ENCODE peak calls at places on chromosome 14, in six cellular contexts. One of them, this sample, is unnamed.

GRCh38 chr14:53452005-53452678 is 299.0 kb upstream of the DDHD1 start:
- DNase-seq in activated T-helper 1 cell treated with Interleukin-2 at 50 U/mL for 16 hours: no peak
- DNase-seq in stimulated activated CD8-positive, alpha-beta memory T cell treated with anti-CD3 and anti-CD28 coated beads, Interleukin-15, amount 100 ng/mL, for 1 hour: no peak
- DNase-seq in T-helper 1 cell: no peak
- DNase-seq in Peyer's patch: no peak
- DNase-seq in NCI-H748 treated with DMSO at 0.1 percent for 48 hours: no peak
- DNase-seq in this sample: no peak

GRCh38 chr14:34971801-34972200 is 11.0 kb upstream of the SRP54 start:
- DNase-seq in activated T-helper 1 cell treated with Interleukin-2 at 50 U/mL for 16 hours: no peak
- DNase-seq in T-helper 1 cell: no peak
- DNase-seq in NCI-H748 treated with DMSO at 0.1 percent for 48 hours: no peak
- DNase-seq in stimulated activated CD8-positive, alpha-beta memory T cell treated with anti-CD3 and anti-CD28 coated beads, Interleukin-15, amount 100 ng/mL, for 1 hour: no peak
- DNase-seq in Peyer's patch: no peak
- DNase-seq in this sample: no peak

GRCh38 chr14:74611672-74612345 is at the start of gene LTBP2:
- DNase-seq in T-helper 1 cell: peak; percentile 10
- DNase-seq in NCI-H748 treated with DMSO at 0.1 percent for 48 hours: no peak
- DNase-seq in Peyer's patch: no peak
- DNase-seq in activated T-helper 1 cell treated with Interleukin-2 at 50 U/mL for 16 hours: no peak
- DNase-seq in stimulated activated CD8-positive, alpha-beta memory T cell treated with anti-CD3 and anti-CD28 coated beads, Interleukin-15, amount 100 ng/mL, for 1 hour: no peak
- DNase-seq in this sample: no peak

GRCh38 chr14:106530423-106531107 is 1004.2 kb downstream of the TMEM121 start:
- DNase-seq in Peyer's patch: peak; percentile 34
- DNase-seq in stimulated activated CD8-positive, alpha-beta memory T cell treated with anti-CD3 and anti-CD28 coated beads, Interleukin-15, amount 100 ng/mL, for 1 hour: no peak
- DNase-seq in T-helper 1 cell: peak; percentile 34
- DNase-seq in NCI-H748 treated with DMSO at 0.1 percent for 48 hours: no peak
- DNase-seq in activated T-helper 1 cell treated with Interleukin-2 at 50 U/mL for 16 hours: peak; percentile 18
- DNase-seq in this sample: no peak

GRCh38 chr14:53840444-53840843 is 116.2 kb downstream of the BMP4 start:
- DNase-seq in Peyer's patch: no peak
- DNase-seq in activated T-helper 1 cell treated with Interleukin-2 at 50 U/mL for 16 hours: no peak
- DNase-seq in stimulated activated CD8-positive, alpha-beta memory T cell treated with anti-CD3 and anti-CD28 coated beads, Interleukin-15, amount 100 ng/mL, for 1 hour: no peak
- DNase-seq in T-helper 1 cell: no peak
- DNase-seq in NCI-H748 treated with DMSO at 0.1 percent for 48 hours: no peak
- DNase-seq in this sample: no peak

GRCh38 chr14:76514599-76514998 is 138.7 kb downstream of the ESRRB start:
- DNase-seq in stimulated activated CD8-positive, alpha-beta memory T cell treated with anti-CD3 and anti-CD28 coated beads, Interleukin-15, amount 100 ng/mL, for 1 hour: no peak
- DNase-seq in T-helper 1 cell: no peak
- DNase-seq in NCI-H748 treated with DMSO at 0.1 percent for 48 hours: no peak
- DNase-seq in activated T-helper 1 cell treated with Interleukin-2 at 50 U/mL for 16 hours: no peak
- DNase-seq in Peyer's patch: no peak
- DNase-seq in this sample: peak; percentile 37

GRCh38 chr14:91283666-91284065 is 39.2 kb upstream of the GPR68 start:
- DNase-seq in Peyer's patch: no peak
- DNase-seq in NCI-H748 treated with DMSO at 0.1 percent for 48 hours: no peak
- DNase-seq in T-helper 1 cell: no peak
- DNase-seq in activated T-helper 1 cell treated with Interleukin-2 at 50 U/mL for 16 hours: no peak
- DNase-seq in stimulated activated CD8-positive, alpha-beta memory T cell treated with anti-CD3 and anti-CD28 coated beads, Interleukin-15, amount 100 ng/mL, for 1 hour: no peak
- DNase-seq in this sample: no peak

GRCh38 chr14:35223927-35224326 is 68.3 kb upstream of the PSMA6 start:
- DNase-seq in T-helper 1 cell: no peak
- DNase-seq in stimulated activated CD8-positive, alpha-beta memory T cell treated with anti-CD3 and anti-CD28 coated beads, Interleukin-15, amount 100 ng/mL, for 1 hour: no peak
- DNase-seq in Peyer's patch: no peak
- DNase-seq in NCI-H748 treated with DMSO at 0.1 percent for 48 hours: no peak
- DNase-seq in activated T-helper 1 cell treated with Interleukin-2 at 50 U/mL for 16 hours: no peak
- DNase-seq in this sample: no peak

GRCh38 chr14:91230363-91231035 is 14.0 kb downstream of the GPR68 start:
- DNase-seq in NCI-H748 treated with DMSO at 0.1 percent for 48 hours: no peak
- DNase-seq in stimulated activated CD8-positive, alpha-beta memory T cell treated with anti-CD3 and anti-CD28 coated beads, Interleukin-15, amount 100 ng/mL, for 1 hour: no peak
- DNase-seq in Peyer's patch: no peak
- DNase-seq in activated T-helper 1 cell treated with Interleukin-2 at 50 U/mL for 16 hours: no peak
- DNase-seq in T-helper 1 cell: no peak
- DNase-seq in this sample: no peak

GRCh38 chr14:106200539-106201310 is 674.3 kb downstream of the TMEM121 start:
- DNase-seq in Peyer's patch: no peak
- DNase-seq in activated T-helper 1 cell treated with Interleukin-2 at 50 U/mL for 16 hours: no peak
- DNase-seq in T-helper 1 cell: no peak
- DNase-seq in NCI-H748 treated with DMSO at 0.1 percent for 48 hours: no peak
- DNase-seq in stimulated activated CD8-positive, alpha-beta memory T cell treated with anti-CD3 and anti-CD28 coated beads, Interleukin-15, amount 100 ng/mL, for 1 hour: no peak
- DNase-seq in this sample: no peak